ENCODE peak calls at places on chromosomes 3 and 15, in nine cellular contexts. One of them, this sample, is unnamed.

GRCh38 chr15:71114887-71115566 is at the start of gene THSD4:
- DNase-seq in body of pancreas: peak; percentile 79
- DNase-seq in astrocyte: peak; percentile 57
- DNase-seq in stomach: peak; percentile 75
- DNase-seq in heart right ventricle: peak; percentile 79
- DNase-seq in A549: peak; percentile 93
- DNase-seq in fibroblast of lung: peak; percentile 69
- DNase-seq in trophoblast cell: peak; percentile 80
- DNase-seq in adrenal gland: peak; percentile 79
- DNase-seq in this sample: peak; percentile 89

GRCh38 chr15:63699391-63699790 is 102.2 kb downstream of the FBXL22 start:
- DNase-seq in body of pancreas: no peak
- DNase-seq in astrocyte: no peak
- DNase-seq in stomach: no peak
- DNase-seq in heart right ventricle: no peak
- DNase-seq in A549: no peak
- DNase-seq in fibroblast of lung: no peak
- DNase-seq in trophoblast cell: no peak
- DNase-seq in adrenal gland: no peak
- DNase-seq in this sample: no peak

GRCh38 chr3:145936986-145937385 is 224.0 kb downstream of the PLOD2 start:
- DNase-seq in body of pancreas: no peak
- DNase-seq in astrocyte: peak; percentile 46
- DNase-seq in stomach: no peak
- DNase-seq in heart right ventricle: no peak
- DNase-seq in A549: no peak
- DNase-seq in fibroblast of lung: peak; percentile 52
- DNase-seq in trophoblast cell: no peak
- DNase-seq in adrenal gland: no peak
- DNase-seq in this sample: no peak

GRCh38 chr15:99421172-99421656 is 144.6 kb upstream of the MEF2A start:
- DNase-seq in body of pancreas: peak; percentile 48
- DNase-seq in astrocyte: no peak
- DNase-seq in stomach: peak; percentile 53
- DNase-seq in heart right ventricle: no peak
- DNase-seq in A549: no peak
- DNase-seq in fibroblast of lung: peak; percentile 68
- DNase-seq in trophoblast cell: no peak
- DNase-seq in adrenal gland: no peak
- DNase-seq in this sample: no peak

GRCh38 chr3:174488527-174488926 is 370.6 kb upstream of the NAALADL2 start:
- DNase-seq in body of pancreas: no peak
- DNase-seq in astrocyte: peak; percentile 26
- DNase-seq in stomach: no peak
- DNase-seq in heart right ventricle: no peak
- DNase-seq in A549: no peak
- DNase-seq in fibroblast of lung: peak; percentile 76
- DNase-seq in trophoblast cell: no peak
- DNase-seq in adrenal gland: no peak
- DNase-seq in this sample: no peak

GRCh38 chr3:55343486-55344357 is 143.4 kb downstream of the WNT5A start:
- DNase-seq in body of pancreas: no peak
- DNase-seq in astrocyte: peak; percentile 36
- DNase-seq in stomach: no peak
- DNase-seq in heart right ventricle: no peak
- DNase-seq in A549: no peak
- DNase-seq in fibroblast of lung: no peak
- DNase-seq in trophoblast cell: no peak
- DNase-seq in adrenal gland: no peak
- DNase-seq in this sample: no peak

GRCh38 chr3:155010416-155010815 is 69.7 kb upstream of the MME start:
- DNase-seq in body of pancreas: no peak
- DNase-seq in astrocyte: no peak
- DNase-seq in stomach: no peak
- DNase-seq in heart right ventricle: no peak
- DNase-seq in A549: no peak
- DNase-seq in fibroblast of lung: no peak
- DNase-seq in trophoblast cell: peak; percentile 73
- DNase-seq in adrenal gland: no peak
- DNase-seq in this sample: no peak

GRCh38 chr3:126130981-126131750 is 47.2 kb upstream of the SLC41A3 start:
- DNase-seq in body of pancreas: peak; percentile 7
- DNase-seq in astrocyte: no peak
- DNase-seq in stomach: peak; percentile 25
- DNase-seq in heart right ventricle: no peak
- DNase-seq in A549: no peak
- DNase-seq in fibroblast of lung: no peak
- DNase-seq in trophoblast cell: no peak
- DNase-seq in adrenal gland: peak; percentile 14
- DNase-seq in this sample: no peak

GRCh38 chr3:170910542-170910941 is 2.1 kb upstream of the EIF5A2 start:
- DNase-seq in body of pancreas: no peak
- DNase-seq in astrocyte: no peak
- DNase-seq in stomach: no peak
- DNase-seq in heart right ventricle: no peak
- DNase-seq in A549: no peak
- DNase-seq in fibroblast of lung: no peak
- DNase-seq in trophoblast cell: no peak
- DNase-seq in adrenal gland: no peak
- DNase-seq in this sample: no peak

GRCh38 chr3:34305266-34305665 is 506.8 kb downstream of the PDCD6IP start:
- DNase-seq in body of pancreas: no peak
- DNase-seq in astrocyte: no peak
- DNase-seq in stomach: no peak
- DNase-seq in heart right ventricle: no peak
- DNase-seq in A549: no peak
- DNase-seq in fibroblast of lung: no peak
- DNase-seq in trophoblast cell: peak; percentile 4
- DNase-seq in adrenal gland: no peak
- DNase-seq in this sample: no peak

GRCh38 chr3:39362812-39363211 is 20.4 kb upstream of the SLC25A38 start:
- DNase-seq in body of pancreas: no peak
- DNase-seq in astrocyte: no peak
- DNase-seq in stomach: no peak
- DNase-seq in heart right ventricle: no peak
- DNase-seq in A549: no peak
- DNase-seq in fibroblast of lung: no peak
- DNase-seq in trophoblast cell: no peak
- DNase-seq in adrenal gland: no peak
- DNase-seq in this sample: no peak

GRCh38 chr15:82810863-82811421 is 1.5 kb downstream of the WHAMM start:
- DNase-seq in body of pancreas: no peak
- DNase-seq in astrocyte: peak; percentile 5
- DNase-seq in stomach: no peak
- DNase-seq in heart right ventricle: no peak
- DNase-seq in A549: no peak
- DNase-seq in fibroblast of lung: no peak
- DNase-seq in trophoblast cell: peak; percentile 27
- DNase-seq in adrenal gland: no peak
- DNase-seq in this sample: no peak

GRCh38 chr3:188197388-188197847 is 43.5 kb downstream of the LPP start:
- DNase-seq in body of pancreas: no peak
- DNase-seq in astrocyte: peak; percentile 46
- DNase-seq in stomach: no peak
- DNase-seq in heart right ventricle: peak; percentile 33
- DNase-seq in A549: no peak
- DNase-seq in fibroblast of lung: no peak
- DNase-seq in trophoblast cell: no peak
- DNase-seq in adrenal gland: no peak
- DNase-seq in this sample: no peak

GRCh38 chr15:65576669-65577068 is 34.3 kb downstream of the INTS14 start:
- DNase-seq in body of pancreas: no peak
- DNase-seq in astrocyte: peak; percentile 89
- DNase-seq in stomach: no peak
- DNase-seq in heart right ventricle: no peak
- DNase-seq in A549: no peak
- DNase-seq in fibroblast of lung: peak; percentile 27
- DNase-seq in trophoblast cell: no peak
- DNase-seq in adrenal gland: no peak
- DNase-seq in this sample: no peak

GRCh38 chr3:119098620-119099222 is 47.2 kb upstream of the TEX55 start:
- DNase-seq in body of pancreas: no peak
- DNase-seq in astrocyte: peak; percentile 7
- DNase-seq in stomach: no peak
- DNase-seq in heart right ventricle: no peak
- DNase-seq in A549: peak; percentile 53
- DNase-seq in fibroblast of lung: peak; percentile 51
- DNase-seq in trophoblast cell: peak; percentile 83
- DNase-seq in adrenal gland: no peak
- DNase-seq in this sample: no peak

GRCh38 chr3:126852536-126852935 is 130.4 kb upstream of the PLXNA1 start:
- DNase-seq in body of pancreas: no peak
- DNase-seq in astrocyte: no peak
- DNase-seq in stomach: no peak
- DNase-seq in heart right ventricle: no peak
- DNase-seq in A549: no peak
- DNase-seq in fibroblast of lung: no peak
- DNase-seq in trophoblast cell: peak; percentile 78
- DNase-seq in adrenal gland: no peak
- DNase-seq in this sample: no peak

GRCh38 chr3:98343647-98344507 is 9.8 kb upstream of the OR5K4 start:
- DNase-seq in body of pancreas: peak; percentile 58
- DNase-seq in astrocyte: no peak
- DNase-seq in stomach: no peak
- DNase-seq in heart right ventricle: no peak
- DNase-seq in A549: peak; percentile 53
- DNase-seq in fibroblast of lung: peak; percentile 17
- DNase-seq in trophoblast cell: peak; percentile 91
- DNase-seq in adrenal gland: no peak
- DNase-seq in this sample: no peak

GRCh38 chr3:112640864-112641751 is at the start of gene CCDC80:
- DNase-seq in body of pancreas: no peak
- DNase-seq in astrocyte: peak; percentile 96
- DNase-seq in stomach: no peak
- DNase-seq in heart right ventricle: no peak
- DNase-seq in A549: peak; percentile 91
- DNase-seq in fibroblast of lung: peak; percentile 98
- DNase-seq in trophoblast cell: peak; percentile 96
- DNase-seq in adrenal gland: no peak
- DNase-seq in this sample: no peak
- H3K4me3 ChIP-seq in body of pancreas: no peak within 1 kb of the TSS
- H3K4me3 ChIP-seq in astrocyte: peak within 1 kb of the TSS; percentile 82
- H3K4me3 ChIP-seq in stomach: peak within 1 kb of the TSS; percentile 25
- H3K4me3 ChIP-seq in heart right ventricle: peak within 1 kb of the TSS; percentile 37
- H3K4me3 ChIP-seq in A549: peak within 1 kb of the TSS; percentile 47
- H3K4me3 ChIP-seq in fibroblast of lung: peak within 1 kb of the TSS; percentile 92
- H3K4me3 ChIP-seq in trophoblast cell: peak within 1 kb of the TSS; percentile 41
- H3K4me3 ChIP-seq in adrenal gland: no peak within 1 kb of the TSS
- H3K4me3 ChIP-seq in this sample: peak within 1 kb of the TSS; percentile 44

GRCh38 chr15:76336254-76337046 is at the start of gene ISL2:
- DNase-seq in body of pancreas: peak; percentile 36
- DNase-seq in astrocyte: no peak
- DNase-seq in stomach: peak; percentile 67
- DNase-seq in heart right ventricle: peak; percentile 46
- DNase-seq in A549: peak; percentile 99
- DNase-seq in fibroblast of lung: peak; percentile 89
- DNase-seq in trophoblast cell: peak; percentile 61
- DNase-seq in adrenal gland: no peak
- DNase-seq in this sample: peak; percentile 53
- H3K4me1 ChIP-seq in body of pancreas: peaks cover 43% of the 10 kb centered on the region
- H3K4me1 ChIP-seq in astrocyte: peaks cover 8% of the 10 kb centered on the region
- H3K4me1 ChIP-seq in stomach: peaks cover 37% of the 10 kb centered on the region
- H3K4me1 ChIP-seq in heart right ventricle: peaks cover 50% of the 10 kb centered on the region
- H3K4me1 ChIP-seq in A549: peaks cover 31% of the 10 kb centered on the region
- H3K4me1 ChIP-seq in fibroblast of lung: no peaks in the 10 kb centered on the region
- H3K4me1 ChIP-seq in trophoblast cell: peaks cover 28% of the 10 kb centered on the region
- H3K4me1 ChIP-seq in adrenal gland: peaks cover 31% of the 10 kb centered on the region
- H3K4me1 ChIP-seq in this sample: peaks cover 5% of the 10 kb centered on the region

GRCh38 chr3:108008931-108009635 is 81.7 kb downstream of the CD47 start:
- DNase-seq in body of pancreas: no peak
- DNase-seq in astrocyte: peak; percentile 95
- DNase-seq in stomach: no peak
- DNase-seq in heart right ventricle: no peak
- DNase-seq in A549: no peak
- DNase-seq in fibroblast of lung: no peak
- DNase-seq in trophoblast cell: peak; percentile 45
- DNase-seq in adrenal gland: no peak
- DNase-seq in this sample: no peak

GRCh38 chr3:108008106-108008505 is 82.7 kb downstream of the CD47 start:
- DNase-seq in body of pancreas: no peak
- DNase-seq in astrocyte: no peak
- DNase-seq in stomach: no peak
- DNase-seq in heart right ventricle: no peak
- DNase-seq in A549: no peak
- DNase-seq in fibroblast of lung: no peak
- DNase-seq in trophoblast cell: no peak
- DNase-seq in adrenal gland: no peak
- DNase-seq in this sample: no peak

GRCh38 chr3:108004647-108005046 is 86.2 kb downstream of the CD47 start:
- DNase-seq in body of pancreas: no peak
- DNase-seq in astrocyte: no peak
- DNase-seq in stomach: no peak
- DNase-seq in heart right ventricle: no peak
- DNase-seq in A549: no peak
- DNase-seq in fibroblast of lung: no peak
- DNase-seq in trophoblast cell: no peak
- DNase-seq in adrenal gland: no peak
- DNase-seq in this sample: no peak

GRCh38 chr3:108006901-108007331 is 83.9 kb downstream of the CD47 start:
- DNase-seq in body of pancreas: no peak
- DNase-seq in astrocyte: peak; percentile 31
- DNase-seq in stomach: no peak
- DNase-seq in heart right ventricle: no peak
- DNase-seq in A549: no peak
- DNase-seq in fibroblast of lung: no peak
- DNase-seq in trophoblast cell: peak; percentile 73
- DNase-seq in adrenal gland: no peak
- DNase-seq in this sample: no peak

DNA sequence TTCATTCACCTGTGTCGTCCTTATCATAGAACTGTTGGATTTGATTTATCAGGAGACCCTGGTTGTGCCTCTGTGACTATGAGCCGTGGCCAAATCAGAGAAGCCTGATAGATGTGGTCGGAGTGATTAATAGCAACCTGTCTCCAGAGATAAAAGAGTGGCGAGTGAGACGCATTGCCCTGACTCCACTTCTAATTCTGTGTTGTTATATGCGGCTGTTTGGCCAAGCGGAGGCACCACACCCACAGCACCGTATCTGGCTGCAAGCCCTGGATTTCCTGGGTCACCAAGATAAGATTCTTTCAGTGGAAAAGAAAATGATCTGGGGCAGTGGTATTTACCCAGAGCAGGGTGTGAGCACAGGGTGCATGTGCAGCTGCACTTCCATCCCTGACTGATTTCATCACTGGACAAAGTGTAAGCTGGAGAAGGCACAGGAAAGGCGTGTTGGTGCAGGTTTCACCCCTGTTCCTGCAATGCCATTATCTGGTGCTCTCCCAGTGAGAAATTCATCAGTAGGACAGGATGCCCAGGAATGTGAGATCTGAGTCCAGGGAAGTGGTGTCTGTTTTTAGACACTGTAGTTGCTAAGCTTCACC is 84.7 kb downstream of the CD47 start:
- DNase-seq in body of pancreas: peak; percentile 64
- DNase-seq in astrocyte: peak; percentile 76
- DNase-seq in stomach: peak; percentile 87
- DNase-seq in heart right ventricle: peak; percentile 28
- DNase-seq in A549: peak; percentile 27
- DNase-seq in fibroblast of lung: peak; percentile 15
- DNase-seq in trophoblast cell: peak; percentile 89
- DNase-seq in adrenal gland: peak; percentile 68
- DNase-seq in this sample: peak; percentile 80
- H3K27ac ChIP-seq in body of pancreas: no peak overlapping the region
- H3K27ac ChIP-seq in astrocyte: no peak overlapping the region
- H3K27ac ChIP-seq in stomach: no peak overlapping the region
- H3K27ac ChIP-seq in heart right ventricle: peak overlapping the region; percentile 19
- H3K27ac ChIP-seq in A549: peak overlapping the region; percentile 2
- H3K27ac ChIP-seq in fibroblast of lung: no peak overlapping the region
- H3K27ac ChIP-seq in trophoblast cell: no peak overlapping the region
- H3K27ac ChIP-seq in adrenal gland: peak overlapping the region; percentile 1
- H3K27ac ChIP-seq in this sample: peak overlapping the region; percentile 25

GRCh38 chr15:50355980-50356379 is 982 bp upstream of the GABPB1 start:
- DNase-seq in body of pancreas: no peak
- DNase-seq in astrocyte: no peak
- DNase-seq in stomach: no peak
- DNase-seq in heart right ventricle: no peak
- DNase-seq in A549: no peak
- DNase-seq in fibroblast of lung: peak; percentile 22
- DNase-seq in trophoblast cell: no peak
- DNase-seq in adrenal gland: no peak
- DNase-seq in this sample: no peak
- H3K4me3 ChIP-seq in body of pancreas: peak overlapping the region; percentile 94
- H3K4me3 ChIP-seq in astrocyte: peak overlapping the region; percentile 87
- H3K4me3 ChIP-seq in stomach: peak overlapping the region; percentile 99
- H3K4me3 ChIP-seq in heart right ventricle: peak overlapping the region; percentile 94
- H3K4me3 ChIP-seq in A549: peak overlapping the region; percentile 91
- H3K4me3 ChIP-seq in fibroblast of lung: peak overlapping the region; percentile 88
- H3K4me3 ChIP-seq in trophoblast cell: no peak overlapping the region
- H3K4me3 ChIP-seq in adrenal gland: no peak overlapping the region
- H3K4me3 ChIP-seq in this sample: peak overlapping the region; percentile 93

This sample was measured in right cardiac atrium.